ENCODE peak calls at places on chromosome 9, in seven cellular contexts. O is PC-3, B is trophoblast cell, D is neuronal stem cell, A is fibroblast of lung, Q is mesenchymal stem cell, U is mesendoderm. V is an unnamed sample.

GRCh38 chr9:18421391-18421790 is 52.6 kb upstream of the ADAMTSL1 start:
- DNase-seq in O (no peak), B (no peak), D (no peak), A (no peak), Q (no peak), U (peak; percentile 62), V (no peak)

GRCh38 chr9:134179595-134179917 is 15.2 kb upstream of the RNU6ATAC start:
- DNase-seq in O (no peak), B (no peak), D (no peak), A (no peak), Q (no peak), U (no peak), V (no peak)

GRCh38 chr9:16318516-16319060 is 551.9 kb downstream of the BNC2 start:
- DNase-seq in O (no peak), B (no peak), D (no peak), A (no peak), Q (no peak), U (no peak), V (no peak)

GRCh38 chr9:116154334-116154975 is 864 bp downstream of the PAPPA start:
- DNase-seq in O (no peak), B (no peak), D (peak; percentile 24), A (no peak), Q (peak; percentile 15), U (peak; percentile 27), V (no peak)

GRCh38 chr9:69207503-69207902 is 33.4 kb downstream of the TJP2 start:
- DNase-seq in O (no peak), B (peak; percentile 48), D (no peak), A (no peak), Q (no peak), U (peak; percentile 73), V (no peak)

GRCh38 chr9:33924978-33925797 is 108.2 kb downstream of the UBE2R2 start:
- DNase-seq in O (peak; percentile 57), B (peak; percentile 30), D (peak; percentile 58), A (peak; percentile 62), Q (peak; percentile 59), U (peak; percentile 81), V (no peak)

GRCh38 chr9:34990908-34991832 is 1.6 kb downstream of the DNAJB5 start:
- DNase-seq in O (no peak), B (no peak), D (no peak), A (no peak), Q (no peak), U (peak; percentile 41), V (no peak)

GRCh38 chr9:68749579-68750159 is 44.6 kb downstream of the PIP5K1B start:
- DNase-seq in O (no peak), B (peak; percentile 93), D (no peak), A (no peak), Q (no peak), U (peak; percentile 89), V (no peak)

GRCh38 chr9:37611961-37612360 is 19.6 kb upstream of the TOMM5 start:
- DNase-seq in O (no peak), B (no peak), D (no peak), A (no peak), Q (no peak), U (no peak), V (no peak)

GRCh38 chr9:91127653-91128052 is 234.1 kb downstream of the AUH start:
- DNase-seq in O (peak; percentile 62), B (no peak), D (no peak), A (peak; percentile 41), Q (peak; percentile 19), U (no peak), V (peak; percentile 65)

GRCh38 chr9:91131433-91131839 is 230.3 kb downstream of the AUH start:
- DNase-seq in O (peak; percentile 88), B (peak; percentile 14), D (no peak), A (peak; percentile 100), Q (peak; percentile 97), U (no peak), V (peak; percentile 97)

GRCh38 chr9:91134608-91135007 is 227.1 kb downstream of the AUH start:
- DNase-seq in O (peak; percentile 33), B (no peak), D (no peak), A (no peak), Q (no peak), U (no peak), V (no peak)

GRCh38 chr9:91132576-91133073 is 229.1 kb downstream of the AUH start:
- DNase-seq in O (no peak), B (no peak), D (no peak), A (no peak), Q (no peak), U (no peak), V (no peak)

GRCh38 chr9:91130796-91131318 is 230.9 kb downstream of the AUH start:
- DNase-seq in O (peak; percentile 39), B (no peak), D (no peak), A (no peak), Q (no peak), U (no peak), V (no peak)
- H3K4me2 ChIP-seq in O (peak overlapping the region; percentile 68), B (no peak overlapping the region), D (no peak overlapping the region), A (peak overlapping the region; percentile 66), Q (no peak overlapping the region), U (no peak overlapping the region), V (peak overlapping the region; percentile 56)

DNA sequence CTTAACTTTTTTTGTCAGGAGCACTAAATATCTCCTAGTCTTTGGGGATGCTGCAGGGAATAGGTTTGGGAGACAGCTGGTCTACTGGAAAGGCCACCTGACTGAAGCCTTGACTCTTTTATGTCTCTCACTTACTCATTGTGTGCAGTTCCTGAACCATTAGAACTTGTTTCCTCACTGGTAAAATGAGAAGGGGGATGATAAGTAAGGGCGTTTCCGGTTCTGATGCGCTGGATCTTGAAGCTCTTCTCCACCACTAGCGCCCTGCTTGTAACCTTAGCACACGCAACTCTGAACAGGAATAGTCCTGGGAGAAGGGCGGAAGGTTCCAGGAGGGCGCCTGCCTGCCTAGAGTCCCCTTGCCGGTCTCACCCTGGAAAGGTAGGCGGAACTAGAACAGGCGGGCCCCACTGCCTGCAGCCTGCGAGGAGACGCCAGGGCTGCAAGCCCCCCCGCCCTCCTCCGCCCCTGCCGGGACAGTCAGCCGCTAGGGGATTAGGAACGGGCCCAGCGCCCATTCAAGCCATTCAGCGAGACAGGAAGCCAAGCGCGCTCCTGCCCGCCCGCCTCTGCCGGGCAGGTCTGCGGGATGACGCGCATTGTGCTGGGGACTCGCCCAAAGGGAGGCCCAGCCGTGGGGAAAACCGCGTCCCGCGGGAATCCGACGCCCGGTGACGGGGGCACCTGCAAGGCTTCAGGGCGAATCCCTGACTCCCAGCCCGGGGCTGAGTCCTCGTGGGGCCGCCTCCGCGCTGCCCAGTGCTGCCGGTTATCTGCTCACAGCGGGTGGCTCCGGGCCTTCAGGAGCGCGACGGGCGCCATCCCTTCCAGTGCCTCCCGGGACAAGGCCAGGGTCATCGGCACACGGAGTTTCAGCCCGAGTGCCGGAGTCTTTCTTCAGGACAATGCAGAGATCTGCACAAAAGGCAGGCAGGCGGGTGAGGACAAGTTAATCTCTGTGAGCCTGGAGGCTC is 44.0 kb upstream of the XPA start:
- DNase-seq in O (no peak), B (peak; percentile 30), D (peak; percentile 75), A (peak; percentile 44), Q (peak; percentile 44), U (peak; percentile 89), V (peak; percentile 66)
- H3K9ac ChIP-seq in O (no peak overlapping the region), B (no peak overlapping the region), D (peak overlapping the region; percentile 39), A (no peak overlapping the region), Q (peak overlapping the region; percentile 9), U (peak overlapping the region; percentile 41), V (no peak overlapping the region)

DNA sequence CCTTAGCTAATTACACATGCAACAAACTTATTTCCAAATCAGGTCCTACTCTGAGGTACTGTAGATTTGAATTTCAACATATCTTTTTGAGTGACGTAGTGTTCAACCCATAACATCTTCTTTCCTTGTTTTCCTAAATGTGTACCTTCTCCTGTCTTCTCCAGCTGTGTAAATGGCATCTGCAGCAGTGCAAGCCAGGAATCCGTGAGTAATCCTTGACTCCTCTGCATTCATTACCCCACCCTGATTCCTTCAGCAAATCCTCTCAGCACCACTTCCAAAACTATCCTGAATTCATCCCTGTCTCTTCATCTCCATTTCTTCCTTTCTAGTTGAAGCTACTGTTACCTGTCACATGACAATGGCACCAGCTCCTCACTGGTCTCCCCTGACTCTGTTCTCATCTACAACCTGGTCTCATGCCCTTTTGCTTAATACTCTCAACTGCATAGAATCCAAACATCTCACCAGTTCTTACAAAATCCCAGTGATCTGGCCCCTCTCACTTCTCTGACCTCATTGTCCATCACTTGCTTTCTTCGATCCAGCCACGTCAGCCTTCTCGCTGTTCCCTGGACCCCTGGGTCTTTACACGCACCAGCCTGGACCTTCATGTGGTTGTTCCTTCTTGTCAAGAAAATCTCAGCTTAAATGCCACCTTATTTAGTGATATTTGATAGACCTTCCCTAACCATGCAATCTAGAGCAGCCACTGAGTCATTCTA is 14.6 kb upstream of the TRAF1 start:
- DNase-seq in O (peak; percentile 82), B (no peak), D (no peak), A (no peak), Q (no peak), U (no peak), V (peak; percentile 49)
- H3K27ac ChIP-seq in O (peak overlapping the region; percentile 61), B (no peak overlapping the region), D (no peak overlapping the region), A (no peak overlapping the region), Q (no peak overlapping the region), U (no peak overlapping the region), V (no peak overlapping the region)

DNA sequence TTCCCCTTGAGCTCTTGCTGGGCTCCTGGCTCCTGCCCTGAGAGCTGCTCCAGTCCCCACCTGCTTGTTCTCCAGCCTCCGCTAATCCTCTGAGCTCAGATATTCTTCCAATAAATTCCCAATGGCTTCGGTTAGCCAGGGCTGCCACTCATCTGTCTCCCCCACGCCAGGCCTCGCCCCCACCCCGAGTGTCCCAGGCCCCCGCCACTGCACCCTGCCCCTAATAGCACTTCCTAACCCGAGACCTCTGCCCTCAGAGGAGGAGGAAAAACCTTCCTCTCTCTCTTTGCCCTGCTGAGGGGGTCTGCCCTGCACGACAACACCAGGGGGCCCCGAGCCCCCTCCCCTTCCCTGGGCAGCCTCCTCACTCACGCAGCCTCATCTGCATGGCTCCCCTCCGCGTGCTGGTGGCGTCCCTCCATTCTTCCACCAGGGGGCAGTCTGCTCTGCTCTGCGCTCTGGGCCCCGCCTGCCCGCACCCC is 5.4 kb upstream of the LCN15 start:
- DNase-seq in O (peak; percentile 44), B (no peak), D (peak; percentile 52), A (no peak), Q (no peak), U (peak; percentile 67), V (no peak)
- H3K4me2 ChIP-seq in O (no peak overlapping the region), B (no peak overlapping the region), D (peak overlapping the region; percentile 45), A (no peak overlapping the region), Q (no peak overlapping the region), U (peak overlapping the region; percentile 20), V (no peak overlapping the region)

GRCh38 chr9:114386886-114387677 is 700 bp downstream of the AKNA start:
- DNase-seq in O (no peak), B (no peak), D (no peak), A (peak; percentile 34), Q (peak; percentile 57), U (no peak), V (no peak)

GRCh38 chr9:114383866-114384231 is 3.9 kb downstream of the AKNA start:
- DNase-seq in O (no peak), B (no peak), D (no peak), A (no peak), Q (no peak), U (no peak), V (no peak)

GRCh38 chr9:114384836-114385411 is 2.9 kb downstream of the AKNA start:
- DNase-seq in O (no peak), B (peak; percentile 22), D (no peak), A (no peak), Q (no peak), U (no peak), V (no peak)

GRCh38 chr9:114386361-114386885 is 1.4 kb downstream of the AKNA start:
- DNase-seq in O (no peak), B (no peak), D (no peak), A (no peak), Q (peak; percentile 15), U (no peak), V (no peak)

GRCh38 chr9:114385412-114386181 is 2.2 kb downstream of the AKNA start:
- DNase-seq in O (peak; percentile 87), B (peak; percentile 99), D (no peak), A (peak; percentile 88), Q (peak; percentile 95), U (peak; percentile 80), V (peak; percentile 97)
- H3K9ac ChIP-seq in O (peak overlapping the region; percentile 70), B (no peak overlapping the region), D (no peak overlapping the region), A (peak overlapping the region; percentile 44), Q (peak overlapping the region; percentile 90), U (no peak overlapping the region), V (peak overlapping the region; percentile 48)